ENCODE peak calls at places on chromosomes 12 and 14, in four cellular contexts. One of them, this sample, is unnamed.

GRCh38 chr14:72528059-72528950 is 365.6 kb downstream of the DPF3 start:
- DNase-seq in HCT116: no peak
- DNase-seq in DND-41: no peak
- DNase-seq in astrocyte: peak; percentile 48
- DNase-seq in this sample: no peak

GRCh38 chr14:92686763-92687427 is 61.5 kb downstream of the LGMN start:
- DNase-seq in astrocyte: peak; percentile 25
- DNase-seq in DND-41: peak; percentile 25
- DNase-seq in HCT116: peak; percentile 33
- DNase-seq in this sample: peak; percentile 84

GRCh38 chr12:108567388-108567787 is 5.0 kb downstream of the ISCU start:
- DNase-seq in astrocyte: no peak
- DNase-seq in DND-41: no peak
- DNase-seq in HCT116: no peak
- DNase-seq in this sample: no peak

GRCh38 chr14:25050494-25051170 is 685 bp upstream of the STXBP6 start:
- DNase-seq in astrocyte: peak; percentile 83
- DNase-seq in DND-41: no peak
- DNase-seq in HCT116: no peak
- DNase-seq in this sample: no peak

GRCh38 chr12:107317751-107318553 is 224.6 kb upstream of the CRY1 start:
- DNase-seq in DND-41: peak; percentile 59
- DNase-seq in HCT116: peak; percentile 78
- DNase-seq in astrocyte: peak; percentile 92
- DNase-seq in this sample: peak; percentile 92

GRCh38 chr14:104693482-104694431 is 4.3 kb downstream of the INF2 start:
- DNase-seq in astrocyte: no peak
- DNase-seq in HCT116: no peak
- DNase-seq in DND-41: no peak
- DNase-seq in this sample: no peak

GRCh38 chr12:30622509-30622908 is 73.2 kb downstream of the IPO8 start:
- DNase-seq in DND-41: no peak
- DNase-seq in astrocyte: peak; percentile 61
- DNase-seq in HCT116: no peak
- DNase-seq in this sample: peak; percentile 16

GRCh38 chr14:85811340-85811739 is 281.4 kb downstream of the FLRT2 start:
- DNase-seq in astrocyte: no peak
- DNase-seq in DND-41: no peak
- DNase-seq in HCT116: no peak
- DNase-seq in this sample: no peak

GRCh38 chr14:63781686-63782085 is 53.8 kb upstream of the SGPP1 start:
- DNase-seq in DND-41: no peak
- DNase-seq in astrocyte: no peak
- DNase-seq in HCT116: peak; percentile 12
- DNase-seq in this sample: no peak

GRCh38 chr14:59890676-59891075 is 20.1 kb upstream of the RTN1 start:
- DNase-seq in HCT116: no peak
- DNase-seq in DND-41: no peak
- DNase-seq in astrocyte: no peak
- DNase-seq in this sample: no peak

GRCh38 chr12:15446798-15447197 is 124.5 kb downstream of the PTPRO start:
- DNase-seq in astrocyte: peak; percentile 57
- DNase-seq in DND-41: no peak
- DNase-seq in HCT116: no peak
- DNase-seq in this sample: peak; percentile 91

GRCh38 chr12:67943295-67943892 is 45.9 kb upstream of the IFNG-AS1 start:
- DNase-seq in astrocyte: peak; percentile 56
- DNase-seq in HCT116: peak; percentile 39
- DNase-seq in DND-41: peak; percentile 69
- DNase-seq in this sample: peak; percentile 55

GRCh38 chr12:9340422-9341259 is 132.4 kb upstream of the PZP start:
- DNase-seq in astrocyte: peak; percentile 43
- DNase-seq in DND-41: no peak
- DNase-seq in HCT116: no peak
- DNase-seq in this sample: no peak
- TF ChIP-seq CTCF in astrocyte: no peak
- TF ChIP-seq CTCF in DND-41: no peak
- TF ChIP-seq CTCF in HCT116: no peak
- TF ChIP-seq CTCF in this sample: no peak

GRCh38 chr12:2064078-2064507 is 11.3 kb downstream of the CACNA1C start:
- DNase-seq in HCT116: no peak
- DNase-seq in DND-41: peak; percentile 27
- DNase-seq in astrocyte: peak; percentile 84
- DNase-seq in this sample: no peak

GRCh38 chr12:2070440-2071045 is 17.8 kb downstream of the CACNA1C start:
- DNase-seq in DND-41: no peak
- DNase-seq in HCT116: no peak
- DNase-seq in astrocyte: no peak
- DNase-seq in this sample: no peak

DNA sequence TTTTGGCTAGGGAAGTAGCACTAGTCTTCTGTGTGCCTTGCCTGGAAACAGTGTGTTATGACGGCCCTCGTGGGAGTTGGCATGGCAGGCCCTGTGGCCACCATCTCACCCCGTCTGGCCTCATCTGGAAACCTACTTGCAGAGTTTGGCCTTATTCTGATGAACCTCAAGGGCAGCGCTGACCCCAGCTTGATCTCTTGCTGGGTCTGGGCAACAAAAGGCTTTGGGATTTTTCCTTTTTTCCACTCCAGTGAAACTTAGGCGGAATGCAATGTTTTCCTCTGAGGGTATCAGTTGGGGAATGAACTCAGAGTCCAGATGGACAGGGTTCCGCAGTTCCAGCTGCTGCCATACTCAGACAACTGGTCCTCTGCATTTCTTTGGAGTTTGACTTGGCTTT is 15.9 kb downstream of the CACNA1C start:
- DNase-seq in astrocyte: no peak
- DNase-seq in DND-41: no peak
- DNase-seq in HCT116: no peak
- DNase-seq in this sample: no peak
- H3K27ac ChIP-seq in astrocyte: no peak overlapping the region
- H3K27ac ChIP-seq in DND-41: no peak overlapping the region
- H3K27ac ChIP-seq in HCT116: no peak overlapping the region
- H3K27ac ChIP-seq in this sample: no peak overlapping the region

DNA sequence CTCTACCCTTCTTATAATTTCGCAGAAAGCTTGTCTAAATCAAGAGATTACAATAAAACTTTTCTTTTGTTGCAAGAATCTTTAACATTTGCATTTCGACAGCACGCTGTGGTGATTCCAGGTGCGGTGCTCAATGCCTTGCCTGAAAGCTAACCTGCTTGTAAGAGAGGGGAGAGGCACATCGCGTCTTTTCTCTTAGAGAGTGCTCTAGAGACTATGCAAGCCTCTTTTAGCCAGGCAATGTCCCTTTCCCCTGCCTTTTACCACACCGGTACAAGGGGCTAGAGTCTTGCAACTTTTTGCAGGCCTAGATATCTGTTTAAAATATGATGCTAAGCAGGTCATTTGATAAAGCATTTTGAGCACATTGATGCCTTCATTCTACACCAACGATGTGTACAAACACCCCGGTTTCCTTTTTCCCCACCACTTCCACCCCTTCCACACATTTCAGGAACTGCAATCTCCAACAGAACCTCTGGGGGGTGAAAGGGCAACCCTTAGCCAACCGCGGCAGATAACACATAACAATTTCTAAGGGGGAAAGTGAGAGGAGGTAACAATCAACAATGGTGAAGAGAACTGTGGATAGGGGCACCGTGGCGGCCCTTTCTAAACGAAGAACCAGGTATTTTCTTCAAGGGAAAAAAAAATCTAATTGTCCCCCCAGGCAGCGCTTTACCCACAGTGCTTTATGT is 1.3 kb downstream of the KITLG start:
- DNase-seq in HCT116: no peak
- DNase-seq in DND-41: no peak
- DNase-seq in astrocyte: no peak
- DNase-seq in this sample: peak; percentile 69
- TF ChIP-seq CTCF in HCT116: peak; percentile 48
- TF ChIP-seq CTCF in DND-41: no peak
- TF ChIP-seq CTCF in astrocyte: peak; percentile 43
- TF ChIP-seq CTCF in this sample: peak; percentile 68

GRCh38 chr14:100988956-100989355 is 85.4 kb upstream of the RTL1 start:
- DNase-seq in astrocyte: no peak
- DNase-seq in DND-41: no peak
- DNase-seq in HCT116: peak; percentile 51
- DNase-seq in this sample: no peak

GRCh38 chr14:100983710-100984109 is 80.2 kb upstream of the RTL1 start:
- DNase-seq in DND-41: no peak
- DNase-seq in HCT116: no peak
- DNase-seq in astrocyte: no peak
- DNase-seq in this sample: no peak

GRCh38 chr14:100989924-100990323 is 86.4 kb upstream of the RTL1 start:
- DNase-seq in DND-41: no peak
- DNase-seq in astrocyte: peak; percentile 47
- DNase-seq in HCT116: no peak
- DNase-seq in this sample: peak; percentile 13

GRCh38 chr14:100988411-100988900 is 84.9 kb upstream of the RTL1 start:
- DNase-seq in astrocyte: peak; percentile 63
- DNase-seq in HCT116: peak; percentile 95
- DNase-seq in DND-41: no peak
- DNase-seq in this sample: peak; percentile 58

GRCh38 chr14:100988011-100988410 is 84.5 kb upstream of the RTL1 start:
- DNase-seq in astrocyte: no peak
- DNase-seq in DND-41: no peak
- DNase-seq in HCT116: peak; percentile 51
- DNase-seq in this sample: peak; percentile 30
- H3K27ac ChIP-seq in astrocyte: peak overlapping the region; percentile 56
- H3K27ac ChIP-seq in DND-41: no peak overlapping the region
- H3K27ac ChIP-seq in HCT116: peak overlapping the region; percentile 57
- H3K27ac ChIP-seq in this sample: no peak overlapping the region

DNA sequence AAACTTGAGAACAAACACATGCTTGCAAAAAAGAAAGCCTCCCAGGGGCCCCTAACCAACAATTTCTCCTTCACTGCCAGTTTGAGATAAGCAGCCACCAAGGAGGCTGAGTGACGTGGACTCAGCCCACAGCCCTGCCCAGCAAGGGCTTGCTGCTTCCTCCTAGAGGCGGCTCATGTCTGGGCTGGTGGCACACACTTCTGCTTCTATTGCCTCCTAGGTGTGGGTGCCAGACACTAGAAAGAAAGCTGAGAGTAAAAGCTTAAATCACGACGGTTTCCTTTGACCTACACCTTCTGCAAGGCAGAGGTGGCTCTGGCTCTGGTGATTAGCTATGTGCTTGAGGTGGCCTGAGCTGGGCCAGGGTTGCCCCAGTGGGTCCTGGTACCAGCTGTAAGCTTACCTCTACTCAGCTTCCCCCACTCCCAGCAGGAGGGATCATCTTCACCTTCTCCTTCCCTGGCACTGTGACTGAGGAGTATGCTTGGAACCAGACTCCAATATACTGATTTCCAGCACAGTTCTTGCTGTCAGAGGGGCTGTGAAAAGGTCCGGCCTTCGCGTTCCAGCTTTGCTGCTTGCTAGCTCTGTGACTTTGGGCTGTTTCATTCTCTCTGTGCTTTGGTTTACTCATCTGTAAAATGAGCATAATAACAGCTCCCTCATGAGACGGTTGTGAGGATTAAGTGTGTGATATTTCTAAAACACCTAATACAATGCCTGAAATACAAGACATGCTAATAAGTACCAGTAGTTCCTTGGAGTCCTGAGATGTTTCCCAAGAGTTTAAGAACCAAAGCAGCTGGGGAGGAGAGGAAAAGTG is 89.7 kb upstream of the PARP11 start:
- DNase-seq in HCT116: no peak
- DNase-seq in DND-41: no peak
- DNase-seq in astrocyte: no peak
- DNase-seq in this sample: no peak
- TF ChIP-seq CTCF in HCT116: no peak
- TF ChIP-seq CTCF in DND-41: no peak
- TF ChIP-seq CTCF in astrocyte: no peak
- TF ChIP-seq CTCF in this sample: no peak

DNA sequence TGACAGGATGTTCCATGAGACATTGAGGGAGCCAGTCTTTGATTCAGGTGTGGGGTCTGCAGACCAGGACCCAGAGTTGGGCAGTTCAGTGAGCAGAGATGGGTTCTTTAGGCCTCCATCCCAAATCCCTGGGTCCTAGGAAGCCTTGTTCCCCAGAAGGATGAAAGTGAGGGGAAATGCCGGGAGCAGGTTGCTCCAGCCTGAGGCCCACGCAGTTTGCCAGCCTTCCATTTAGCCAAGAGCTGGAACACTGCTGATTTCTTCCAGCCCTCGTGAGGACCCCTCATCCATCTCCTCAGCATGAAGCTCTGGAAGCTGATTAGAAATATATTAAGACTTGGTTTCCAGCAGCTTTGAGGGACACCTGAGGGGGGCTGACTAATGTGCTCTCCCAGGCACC is 12.1 kb downstream of the C14orf132 start:
- DNase-seq in HCT116: no peak
- DNase-seq in DND-41: no peak
- DNase-seq in astrocyte: no peak
- DNase-seq in this sample: no peak
- H3K27ac ChIP-seq in HCT116: no peak overlapping the region
- H3K27ac ChIP-seq in DND-41: no peak overlapping the region
- H3K27ac ChIP-seq in astrocyte: no peak overlapping the region
- H3K27ac ChIP-seq in this sample: no peak overlapping the region

GRCh38 chr12:111277570-111277969 is 91.3 kb downstream of the PHETA1 start:
- DNase-seq in astrocyte: no peak
- DNase-seq in HCT116: no peak
- DNase-seq in DND-41: no peak
- DNase-seq in this sample: no peak

GRCh38 chr12:111271674-111272418 is 97.0 kb downstream of the PHETA1 start:
- DNase-seq in astrocyte: no peak
- DNase-seq in DND-41: no peak
- DNase-seq in HCT116: peak; percentile 4
- DNase-seq in this sample: no peak

GRCh38 chr12:111275308-111275707 is 93.6 kb downstream of the PHETA1 start:
- DNase-seq in astrocyte: no peak
- DNase-seq in DND-41: no peak
- DNase-seq in HCT116: no peak
- DNase-seq in this sample: no peak

GRCh38 chr12:111276189-111276588 is 92.7 kb downstream of the PHETA1 start:
- DNase-seq in HCT116: no peak
- DNase-seq in astrocyte: no peak
- DNase-seq in DND-41: no peak
- DNase-seq in this sample: no peak

DNA sequence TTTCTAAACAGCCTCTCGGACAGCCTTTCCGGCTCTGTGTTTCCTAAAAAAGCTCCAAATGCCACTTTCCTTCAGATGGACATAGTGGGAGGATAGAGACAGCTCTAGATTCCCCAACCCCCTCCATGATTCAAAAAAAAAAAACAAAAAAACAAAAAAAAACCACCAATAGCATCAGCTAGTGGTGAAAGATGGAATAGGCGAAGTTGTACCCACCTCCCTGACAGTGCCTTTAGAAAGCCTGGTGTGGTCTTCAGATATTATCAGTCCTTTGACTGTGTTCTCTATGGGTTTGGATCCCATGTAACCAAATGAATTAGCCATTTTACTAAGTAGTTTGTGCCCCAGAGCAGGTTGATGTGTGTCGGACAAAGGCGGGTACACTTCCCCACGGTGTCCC is 94.1 kb downstream of the PHETA1 start:
- DNase-seq in HCT116: peak; percentile 15
- DNase-seq in astrocyte: no peak
- DNase-seq in DND-41: no peak
- DNase-seq in this sample: peak; percentile 22
- TF ChIP-seq CTCF in HCT116: peak; percentile 66
- TF ChIP-seq CTCF in astrocyte: peak; percentile 50
- TF ChIP-seq CTCF in DND-41: peak; percentile 57
- TF ChIP-seq CTCF in this sample: peak; percentile 17

GRCh38 chr14:50342211-50343080 is 30.3 kb downstream of the DMAC2L start:
- DNase-seq in DND-41: peak; percentile 41
- DNase-seq in HCT116: no peak
- DNase-seq in astrocyte: peak; percentile 74
- DNase-seq in this sample: peak; percentile 67
- H3K27ac ChIP-seq in DND-41: no peak overlapping the region
- H3K27ac ChIP-seq in HCT116: no peak overlapping the region
- H3K27ac ChIP-seq in astrocyte: no peak overlapping the region
- H3K27ac ChIP-seq in this sample: peak overlapping the region; percentile 64